ENCODE peak calls at places on chromosome 2, in five cellular contexts. E is heart left ventricle, J is astrocyte of the spinal cord, U is upper lobe of right lung, H is HCT116. P is an unnamed sample.

GRCh38 chr2:205407984-205408383 is 274.3 kb upstream of the NRP2 start:
- DNase-seq in E (no peak), J (peak), U (no peak), H (no peak), P (no peak)

GRCh38 chr2:23312996-23313606 is 71.9 kb upstream of the KLHL29 start:
- DNase-seq in E (no peak), J (no peak), U (no peak), H (peak), P (no peak)

GRCh38 chr2:128032092-128032491 is 4.2 kb upstream of the SAP130 start:
- DNase-seq in E (no peak), J (no peak), U (no peak), H (no peak), P (no peak)

GRCh38 chr2:10497797-10498251 is 49.7 kb upstream of the ODC1 start:
- DNase-seq in E (no peak), J (peak), U (no peak), H (peak), P (peak)

GRCh38 chr2:231666171-231667095 is 41.9 kb upstream of the PTMA start:
- DNase-seq in E (peak), J (peak), U (peak), H (peak), P (peak)

GRCh38 chr2:44246436-44246835 is 28.8 kb upstream of the SLC3A1 start:
- DNase-seq in E (no peak), J (no peak), U (no peak), H (no peak), P (no peak)

GRCh38 chr2:2828774-2829368 is 497.8 kb upstream of the MYT1L start:
- DNase-seq in E (no peak), J (no peak), U (no peak), H (no peak), P (peak)

GRCh38 chr2:98460573-98461560 is 16.2 kb downstream of the INPP4A start:
- DNase-seq in E (no peak), J (no peak), U (no peak), H (no peak), P (no peak)

GRCh38 chr2:166417669-166418068 is 41.9 kb upstream of the SCN9A start:
- DNase-seq in E (no peak), J (peak), U (no peak), H (peak), P (no peak)

GRCh38 chr2:31125918-31126695 is 12.1 kb downstream of the GALNT14 start:
- DNase-seq in E (no peak), J (peak), U (no peak), H (no peak), P (no peak)

GRCh38 chr2:64808092-64808491 is 154.4 kb upstream of the SERTAD2 start:
- DNase-seq in E (no peak), J (no peak), U (no peak), H (no peak), P (no peak)

GRCh38 chr2:168136392-168136977 is 110.9 kb downstream of the STK39 start:
- DNase-seq in E (no peak), J (peak), U (no peak), H (peak), P (no peak)

GRCh38 chr2:222782201-222782600 is 78.6 kb upstream of the ACSL3 start:
- DNase-seq in E (no peak), J (no peak), U (no peak), H (no peak), P (no peak)

GRCh38 chr2:118670868-118671267 is 176.6 kb downstream of the EN1 start:
- DNase-seq in E (no peak), J (peak), U (no peak), H (no peak), P (no peak)

GRCh38 chr2:84243788-84244627 is 215.1 kb downstream of the SUCLG1 start:
- DNase-seq in E (no peak), J (no peak), U (no peak), H (no peak), P (no peak)
- H3K4me3 ChIP-seq in E (no peak), J (no peak), U (no peak), H (no peak), P (no peak)

DNA sequence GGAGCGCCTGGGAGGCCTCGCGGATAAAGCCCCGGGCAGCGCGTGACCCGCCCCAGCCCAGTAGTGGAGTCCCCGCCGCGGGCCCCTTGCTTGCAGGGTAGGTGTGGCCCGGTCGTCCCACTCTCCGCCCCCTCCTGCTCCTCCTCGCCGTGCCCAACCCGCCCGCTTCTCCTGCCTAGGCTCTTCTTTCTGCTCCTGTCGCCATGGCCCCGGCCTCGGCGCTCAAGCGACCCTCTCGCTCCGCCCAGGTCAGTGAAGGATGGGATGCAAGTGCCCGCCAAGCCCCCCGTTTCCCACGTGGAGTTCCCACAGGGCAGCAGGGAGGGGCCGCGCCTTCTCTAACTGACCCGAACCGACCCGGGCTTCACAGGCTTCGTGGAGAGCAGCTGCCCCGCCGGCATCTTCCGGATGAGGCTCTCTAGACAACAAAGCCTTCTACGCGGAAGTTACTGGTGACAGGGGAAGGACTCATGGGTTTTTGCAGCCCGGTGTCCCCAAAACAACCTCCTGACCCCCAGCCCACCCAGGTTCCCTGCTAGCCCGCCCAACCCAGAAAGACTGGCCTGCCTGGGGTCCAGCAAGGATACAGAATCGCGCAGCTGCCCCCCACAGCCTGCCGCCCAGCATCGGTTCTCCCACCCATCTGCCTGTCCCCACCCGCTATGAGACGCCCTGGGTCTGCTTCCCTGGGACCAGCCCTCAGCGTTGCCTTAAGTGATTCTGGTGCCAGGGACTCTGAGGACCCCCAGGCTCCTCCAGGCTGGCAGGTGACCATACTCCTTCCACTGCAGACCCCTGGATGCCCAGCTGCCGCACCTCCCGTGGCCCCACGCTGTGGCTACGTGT is 32.9 kb downstream of the TTC32 start:
- DNase-seq in E (peak), J (peak), U (peak), H (no peak), P (peak)
- H3K4me3 ChIP-seq in E (peak), J (peak), U (peak), H (no peak), P (peak)

DNA sequence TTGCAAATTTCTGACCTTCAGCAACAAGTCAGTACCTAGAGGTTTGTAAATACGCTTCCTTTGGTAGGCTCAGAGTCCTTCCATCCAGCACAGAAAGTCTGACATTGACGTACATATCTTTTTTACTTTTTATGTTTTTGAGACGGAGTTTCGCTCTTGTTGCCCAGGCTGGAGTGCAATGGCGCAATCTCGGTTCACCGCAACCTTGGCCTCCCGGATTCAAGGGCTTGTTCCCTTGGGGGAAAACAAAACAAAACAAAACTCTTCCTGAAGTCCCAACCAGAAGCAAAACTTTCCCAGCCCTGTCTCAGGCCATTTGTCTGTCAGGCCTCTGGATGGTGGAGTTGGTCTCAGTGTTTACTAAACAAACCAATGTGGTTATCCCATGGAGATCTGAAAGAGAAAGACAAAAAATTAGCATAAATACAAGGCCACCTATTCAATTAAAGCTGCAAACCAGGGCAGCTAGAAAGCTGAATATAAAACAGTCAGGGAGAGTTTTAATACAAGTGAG is 29.6 kb upstream of the ATL2 start:
- DNase-seq in E (peak), J (no peak), U (peak), H (no peak), P (peak)
- H3K4me3 ChIP-seq in E (no peak), J (no peak), U (no peak), H (no peak), P (no peak)

GRCh38 chr2:230416061-230416721 is at the start of gene SP100:
- DNase-seq in E (peak), J (peak), U (peak), H (peak), P (peak)
- H3K4me3 ChIP-seq in E (peak), J (peak), U (peak), H (peak), P (peak)

DNA sequence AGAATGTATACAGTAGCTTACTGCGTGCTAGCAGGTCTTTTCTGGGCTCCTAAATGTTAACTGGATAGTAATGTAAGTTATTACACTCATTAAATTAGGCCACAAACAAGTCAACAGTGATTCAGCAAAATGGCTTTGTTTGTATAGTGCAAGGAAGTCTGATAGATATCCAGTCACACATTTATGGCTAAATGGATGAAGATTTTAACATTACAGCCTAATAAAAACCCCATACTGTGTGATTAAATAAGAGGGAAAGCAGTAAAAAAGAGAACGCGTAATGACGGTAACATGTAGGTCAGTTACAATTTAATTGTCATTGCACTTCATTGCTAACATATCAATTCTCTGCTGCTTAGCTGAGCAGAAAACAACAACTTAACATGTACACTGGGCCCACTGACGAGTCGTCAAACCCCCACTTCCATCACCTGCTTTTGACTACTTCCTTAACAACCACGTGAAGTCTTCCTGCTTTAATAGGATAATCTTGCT is 665.1 kb upstream of the FANCL start:
- DNase-seq in E (no peak), J (no peak), U (no peak), H (no peak), P (no peak)
- H3K4me3 ChIP-seq in E (no peak), J (no peak), U (no peak), H (no peak), P (no peak)

DNA sequence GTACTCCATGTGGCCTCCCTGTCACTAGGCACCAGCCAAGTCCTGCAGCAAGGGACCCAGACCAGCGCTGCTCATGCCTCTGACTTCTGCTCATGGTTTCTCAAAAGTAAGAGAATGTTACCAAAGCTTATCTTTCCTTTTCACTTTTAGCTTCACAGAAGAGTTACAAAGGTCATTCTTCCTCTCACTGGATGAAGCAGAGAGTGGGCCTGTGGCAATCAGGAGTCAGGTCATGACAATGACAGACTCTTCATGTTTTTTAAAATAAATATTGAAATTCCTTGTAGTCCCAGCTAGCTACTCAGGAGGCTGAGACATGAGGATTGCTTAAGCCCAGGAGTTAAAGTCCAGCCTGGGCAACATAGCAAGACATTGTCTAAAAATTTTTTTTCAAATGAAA is 126.1 kb downstream of the OSR1 start:
- DNase-seq in E (no peak), J (no peak), U (no peak), H (no peak), P (no peak)
- H3K4me3 ChIP-seq in E (no peak), J (no peak), U (no peak), H (no peak), P (no peak)

DNA sequence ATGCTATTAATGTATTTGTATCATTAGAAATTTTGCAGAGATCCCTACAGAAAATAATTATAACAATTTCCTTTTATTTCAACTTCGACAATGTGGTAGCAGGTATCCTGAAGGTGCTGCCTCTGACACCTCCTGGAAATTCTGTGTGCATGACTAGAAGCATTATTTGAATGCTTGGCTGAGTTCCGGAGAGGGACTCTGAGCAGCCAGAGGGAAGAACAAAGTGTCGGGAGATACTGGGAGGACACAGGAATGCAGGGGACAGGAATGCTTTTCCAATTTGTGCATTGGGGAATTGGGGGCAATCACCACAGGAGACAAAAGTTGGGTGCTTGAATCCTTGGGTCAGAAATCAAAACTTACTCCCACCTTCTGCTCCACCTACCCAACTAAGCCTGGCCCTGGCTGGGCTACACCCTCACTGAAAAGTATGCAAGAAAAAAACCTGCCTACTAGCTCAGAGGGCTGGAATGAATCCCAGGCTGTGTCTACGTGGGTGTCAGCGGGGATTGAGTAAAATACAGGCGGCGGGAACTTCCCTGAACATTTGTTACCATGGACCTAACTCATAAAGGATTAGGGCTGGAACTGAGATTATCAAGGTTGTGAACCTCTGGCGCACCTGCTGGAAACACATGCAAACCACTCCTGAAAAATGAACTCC is 299.3 kb downstream of the SOX11 start:
- DNase-seq in E (no peak), J (no peak), U (no peak), H (no peak), P (no peak)
- H3K4me3 ChIP-seq in E (no peak), J (no peak), U (no peak), H (no peak), P (no peak)